ENCODE peak calls at places on chromosomes 4 and X, in six cellular contexts. One of them, this sample, is unnamed.

GRCh38 chrX:20500171-20500865 is 233.6 kb upstream of the RPS6KA3 start:
- DNase-seq in kidney tubule cell: no peak
- DNase-seq in SW480: no peak
- DNase-seq in AG04450: no peak
- DNase-seq in tibial nerve: no peak
- DNase-seq in naive B cell: no peak
- DNase-seq in this sample: no peak

GRCh38 chr4:133597252-133597651 is 448.2 kb downstream of the PCDH10 start:
- DNase-seq in kidney tubule cell: no peak
- DNase-seq in SW480: no peak
- DNase-seq in AG04450: no peak
- DNase-seq in tibial nerve: no peak
- DNase-seq in naive B cell: no peak
- DNase-seq in this sample: no peak

GRCh38 chrX:3963980-3964379 is 250.5 kb upstream of the PRKX start:
- DNase-seq in kidney tubule cell: no peak
- DNase-seq in SW480: no peak
- DNase-seq in AG04450: no peak
- DNase-seq in tibial nerve: no peak
- DNase-seq in naive B cell: no peak
- DNase-seq in this sample: no peak

GRCh38 chrX:82141942-82142341 is 940.0 kb downstream of the SH3BGRL start:
- DNase-seq in kidney tubule cell: peak; percentile 9
- DNase-seq in SW480: peak; percentile 60
- DNase-seq in AG04450: no peak
- DNase-seq in tibial nerve: no peak
- DNase-seq in naive B cell: no peak
- DNase-seq in this sample: no peak

GRCh38 chrX:6440647-6441046 is 94.3 kb downstream of the VCX3A start:
- DNase-seq in kidney tubule cell: peak; percentile 3
- DNase-seq in SW480: no peak
- DNase-seq in AG04450: no peak
- DNase-seq in tibial nerve: no peak
- DNase-seq in naive B cell: no peak
- DNase-seq in this sample: no peak

GRCh38 chr4:128707864-128708263 is 101.6 kb upstream of the JADE1 start:
- DNase-seq in kidney tubule cell: peak; percentile 67
- DNase-seq in SW480: no peak
- DNase-seq in AG04450: no peak
- DNase-seq in tibial nerve: no peak
- DNase-seq in naive B cell: no peak
- DNase-seq in this sample: peak; percentile 42

GRCh38 chrX:31497086-31497485 is 425.2 kb upstream of the FTHL17 start:
- DNase-seq in kidney tubule cell: no peak
- DNase-seq in SW480: no peak
- DNase-seq in AG04450: no peak
- DNase-seq in tibial nerve: no peak
- DNase-seq in naive B cell: no peak
- DNase-seq in this sample: no peak

GRCh38 chr4:185238261-185238681 is 28.9 kb downstream of the SNX25 start:
- DNase-seq in kidney tubule cell: no peak
- DNase-seq in SW480: no peak
- DNase-seq in AG04450: peak; percentile 30
- DNase-seq in tibial nerve: no peak
- DNase-seq in naive B cell: no peak
- DNase-seq in this sample: no peak

GRCh38 chr4:53132117-53132889 is 233.6 kb downstream of the SCFD2 start:
- DNase-seq in kidney tubule cell: no peak
- DNase-seq in SW480: no peak
- DNase-seq in AG04450: no peak
- DNase-seq in tibial nerve: no peak
- DNase-seq in naive B cell: no peak
- DNase-seq in this sample: no peak

GRCh38 chr4:88690355-88690754 is 7.3 kb downstream of the NAP1L5 start:
- DNase-seq in kidney tubule cell: peak; percentile 57
- DNase-seq in SW480: no peak
- DNase-seq in AG04450: no peak
- DNase-seq in tibial nerve: no peak
- DNase-seq in naive B cell: no peak
- DNase-seq in this sample: peak; percentile 33

GRCh38 chr4:174423257-174423944 is 98.9 kb downstream of the HPGD start:
- DNase-seq in kidney tubule cell: peak; percentile 95
- DNase-seq in SW480: peak; percentile 11
- DNase-seq in AG04450: no peak
- DNase-seq in tibial nerve: no peak
- DNase-seq in naive B cell: peak; percentile 1
- DNase-seq in this sample: peak; percentile 86

GRCh38 chrX:21831496-21831895 is 7.9 kb upstream of the MBTPS2 start:
- DNase-seq in kidney tubule cell: no peak
- DNase-seq in SW480: no peak
- DNase-seq in AG04450: no peak
- DNase-seq in tibial nerve: no peak
- DNase-seq in naive B cell: no peak
- DNase-seq in this sample: no peak

GRCh38 chr4:85946821-85947220 is 413.0 kb downstream of the MAPK10 start:
- DNase-seq in kidney tubule cell: no peak
- DNase-seq in SW480: no peak
- DNase-seq in AG04450: no peak
- DNase-seq in tibial nerve: no peak
- DNase-seq in naive B cell: no peak
- DNase-seq in this sample: no peak

GRCh38 chr4:125104616-125105015 is 210.1 kb upstream of the FAT4 start:
- DNase-seq in kidney tubule cell: no peak
- DNase-seq in SW480: no peak
- DNase-seq in AG04450: no peak
- DNase-seq in tibial nerve: no peak
- DNase-seq in naive B cell: no peak
- DNase-seq in this sample: no peak

GRCh38 chr4:67674098-67674497 is 26.9 kb downstream of the UBA6 start:
- DNase-seq in kidney tubule cell: no peak
- DNase-seq in SW480: no peak
- DNase-seq in AG04450: no peak
- DNase-seq in tibial nerve: no peak
- DNase-seq in naive B cell: no peak
- DNase-seq in this sample: peak; percentile 15

GRCh38 chr4:168321006-168321405 is 2.5 kb upstream of the DDX60 start:
- DNase-seq in kidney tubule cell: no peak
- DNase-seq in SW480: no peak
- DNase-seq in AG04450: no peak
- DNase-seq in tibial nerve: no peak
- DNase-seq in naive B cell: no peak
- DNase-seq in this sample: peak; percentile 6

GRCh38 chr4:17475481-17475880 is 36.4 kb downstream of the QDPR start:
- DNase-seq in kidney tubule cell: no peak
- DNase-seq in SW480: no peak
- DNase-seq in AG04450: no peak
- DNase-seq in tibial nerve: no peak
- DNase-seq in naive B cell: no peak
- DNase-seq in this sample: peak; percentile 31

GRCh38 chr4:31807036-31807435 is 1086.9 kb downstream of the PCDH7 start:
- DNase-seq in kidney tubule cell: no peak
- DNase-seq in SW480: no peak
- DNase-seq in AG04450: no peak
- DNase-seq in tibial nerve: no peak
- DNase-seq in naive B cell: no peak
- DNase-seq in this sample: no peak

GRCh38 chr4:121711263-121712000 is 14.7 kb upstream of the ANXA5 start:
- DNase-seq in kidney tubule cell: peak; percentile 95
- DNase-seq in SW480: peak; percentile 87
- DNase-seq in AG04450: peak; percentile 94
- DNase-seq in tibial nerve: peak; percentile 65
- DNase-seq in naive B cell: no peak
- DNase-seq in this sample: peak; percentile 93

GRCh38 chr4:151905197-151905596 is 144.4 kb upstream of the GATB start:
- DNase-seq in kidney tubule cell: no peak
- DNase-seq in SW480: no peak
- DNase-seq in AG04450: no peak
- DNase-seq in tibial nerve: no peak
- DNase-seq in naive B cell: no peak
- DNase-seq in this sample: no peak

GRCh38 chr4:17544205-17544604 is 29.2 kb downstream of the CLRN2 start:
- DNase-seq in kidney tubule cell: peak; percentile 53
- DNase-seq in SW480: peak; percentile 77
- DNase-seq in AG04450: no peak
- DNase-seq in tibial nerve: no peak
- DNase-seq in naive B cell: no peak
- DNase-seq in this sample: peak; percentile 42

GRCh38 chr4:42371306-42372063 is 25.8 kb upstream of the SHISA3 start:
- DNase-seq in kidney tubule cell: peak; percentile 61
- DNase-seq in SW480: peak; percentile 54
- DNase-seq in AG04450: peak; percentile 24
- DNase-seq in tibial nerve: no peak
- DNase-seq in naive B cell: no peak
- DNase-seq in this sample: peak; percentile 77

GRCh38 chrX:104112326-104112951 is at the start of gene ZCCHC18:
- DNase-seq in kidney tubule cell: peak; percentile 65
- DNase-seq in SW480: peak; percentile 55
- DNase-seq in AG04450: no peak
- DNase-seq in tibial nerve: no peak
- DNase-seq in naive B cell: peak; percentile 48
- DNase-seq in this sample: peak; percentile 32

GRCh38 chr4:89024051-89024675 is 32.8 kb downstream of the FAM13A start:
- DNase-seq in kidney tubule cell: peak; percentile 75
- DNase-seq in SW480: peak; percentile 69
- DNase-seq in AG04450: peak; percentile 44
- DNase-seq in tibial nerve: peak; percentile 31
- DNase-seq in naive B cell: peak; percentile 47
- DNase-seq in this sample: peak; percentile 76

GRCh38 chrX:9316096-9316495 is 148.8 kb upstream of the TBL1X start:
- DNase-seq in kidney tubule cell: no peak
- DNase-seq in SW480: no peak
- DNase-seq in AG04450: no peak
- DNase-seq in tibial nerve: no peak
- DNase-seq in naive B cell: no peak
- DNase-seq in this sample: no peak

GRCh38 chrX:92232182-92232581 is 453.0 kb downstream of the PCDH11X start:
- DNase-seq in kidney tubule cell: peak; percentile 2
- DNase-seq in SW480: no peak
- DNase-seq in AG04450: no peak
- DNase-seq in tibial nerve: no peak
- DNase-seq in naive B cell: no peak
- DNase-seq in this sample: peak; percentile 36

GRCh38 chr4:15684498-15684897 is 2.9 kb downstream of the FAM200B start:
- DNase-seq in kidney tubule cell: no peak
- DNase-seq in SW480: no peak
- DNase-seq in AG04450: no peak
- DNase-seq in tibial nerve: no peak
- DNase-seq in naive B cell: no peak
- DNase-seq in this sample: no peak

GRCh38 chr4:28788929-28789490 is 1928.4 kb downstream of the STIM2 start:
- DNase-seq in kidney tubule cell: no peak
- DNase-seq in SW480: peak; percentile 17
- DNase-seq in AG04450: no peak
- DNase-seq in tibial nerve: no peak
- DNase-seq in naive B cell: no peak
- DNase-seq in this sample: peak; percentile 35

GRCh38 chr4:52996261-52997131 is 134.4 kb downstream of the RASL11B start:
- DNase-seq in kidney tubule cell: no peak
- DNase-seq in SW480: no peak
- DNase-seq in AG04450: no peak
- DNase-seq in tibial nerve: no peak
- DNase-seq in naive B cell: no peak
- DNase-seq in this sample: no peak

GRCh38 chr4:184937030-184937710 is 81.1 kb upstream of the HELT start:
- DNase-seq in kidney tubule cell: peak; percentile 23
- DNase-seq in SW480: peak; percentile 10
- DNase-seq in AG04450: no peak
- DNase-seq in tibial nerve: no peak
- DNase-seq in naive B cell: no peak
- DNase-seq in this sample: no peak

GRCh38 chrX:37722595-37722994 is 37.0 kb downstream of the XK start:
- DNase-seq in kidney tubule cell: no peak
- DNase-seq in SW480: no peak
- DNase-seq in AG04450: no peak
- DNase-seq in tibial nerve: no peak
- DNase-seq in naive B cell: no peak
- DNase-seq in this sample: no peak

GRCh38 chr4:80876810-80877209 is 153.7 kb upstream of the BMP3 start:
- DNase-seq in kidney tubule cell: no peak
- DNase-seq in SW480: no peak
- DNase-seq in AG04450: no peak
- DNase-seq in tibial nerve: no peak
- DNase-seq in naive B cell: peak; percentile 25
- DNase-seq in this sample: no peak

GRCh38 chr4:140252144-140252741 is 98.3 kb upstream of the MAML3 start:
- DNase-seq in kidney tubule cell: peak; percentile 29
- DNase-seq in SW480: no peak
- DNase-seq in AG04450: no peak
- DNase-seq in tibial nerve: no peak
- DNase-seq in naive B cell: no peak
- DNase-seq in this sample: peak; percentile 21

GRCh38 chrX:118823263-118824172 is at the start of gene ZCCHC12:
- DNase-seq in kidney tubule cell: peak; percentile 46
- DNase-seq in SW480: peak; percentile 58
- DNase-seq in AG04450: no peak
- DNase-seq in tibial nerve: no peak
- DNase-seq in naive B cell: peak; percentile 52
- DNase-seq in this sample: peak; percentile 40

GRCh38 chr4:86543560-86544312 is 50.4 kb upstream of the PTPN13 start:
- DNase-seq in kidney tubule cell: peak; percentile 58
- DNase-seq in SW480: no peak
- DNase-seq in AG04450: no peak
- DNase-seq in tibial nerve: no peak
- DNase-seq in naive B cell: no peak
- DNase-seq in this sample: no peak

GRCh38 chr4:10105421-10105820 is 11.2 kb downstream of the WDR1 start:
- DNase-seq in kidney tubule cell: no peak
- DNase-seq in SW480: no peak
- DNase-seq in AG04450: no peak
- DNase-seq in tibial nerve: no peak
- DNase-seq in naive B cell: no peak
- DNase-seq in this sample: peak; percentile 19

GRCh38 chr4:54384563-54384962 is 155.5 kb downstream of the PDGFRA start:
- DNase-seq in kidney tubule cell: peak; percentile 19
- DNase-seq in SW480: peak; percentile 38
- DNase-seq in AG04450: no peak
- DNase-seq in tibial nerve: no peak
- DNase-seq in naive B cell: no peak
- DNase-seq in this sample: peak; percentile 56

GRCh38 chr4:93649828-93650227 is 178.7 kb upstream of the ATOH1 start:
- DNase-seq in kidney tubule cell: no peak
- DNase-seq in SW480: no peak
- DNase-seq in AG04450: no peak
- DNase-seq in tibial nerve: no peak
- DNase-seq in naive B cell: no peak
- DNase-seq in this sample: no peak